ENCODE peak calls at places on chromosomes 5 and 9, in ten cellular contexts. E is heart right ventricle; S is activated CD8-positive, alpha-beta memory T cell treated with anti-CD3 and anti-CD28 coated beads for 1 hour; W is EL; L is RCC 7860; P is PC-9; K is CD8-positive, alpha-beta memory T cell; U is activated T-cell treated with anti-CD3 and anti-CD28 coated beads for 1 hour; A is stimulated activated CD4-positive, alpha-beta T cell treated with anti-CD3 and anti-CD28 coated beads, Interleukin-12 subunit alpha, Interleukin-12 subunit beta, amount 100 ng/mL, for 4 hours; I is non-pigmented ciliary epithelial cell. T is an unnamed sample.

GRCh38 chr5:74126294-74126693 is 500.3 kb downstream of the ARHGEF28 start:
- DNase-seq in A (no peak), E (no peak), K (no peak), W (no peak), P (peak), S (no peak), U (no peak), L (no peak), I (no peak), T (no peak)

GRCh38 chr5:107864793-107865192 is 194.1 kb upstream of the EFNA5 start:
- DNase-seq in I (no peak), L (no peak), W (no peak), U (no peak), P (no peak), S (no peak), E (no peak), K (no peak), A (no peak), T (no peak)

GRCh38 chr5:133526368-133526767 is 86.0 kb downstream of the FSTL4 start:
- DNase-seq in W (no peak), I (no peak), L (no peak), S (no peak), K (no peak), P (no peak), A (no peak), U (no peak), E (no peak), T (no peak)

GRCh38 chr5:20041326-20041977 is 53.5 kb upstream of the CDH18 start:
- DNase-seq in A (no peak), P (no peak), S (no peak), I (no peak), K (no peak), U (no peak), W (peak), E (no peak), L (no peak), T (no peak)

GRCh38 chr9:89022071-89022721 is 30.9 kb downstream of the S1PR3 start:
- DNase-seq in E (no peak), A (no peak), S (no peak), L (no peak), K (no peak), U (no peak), I (peak), W (no peak), P (peak), T (no peak)

GRCh38 chr9:75890541-75891276 is at the start of gene PCSK5:
- DNase-seq in K (peak), U (peak), A (peak), I (peak), L (peak), P (peak), E (peak), S (peak), W (peak), T (peak)

GRCh38 chr9:110984890-110985437 is 53.3 kb downstream of the LPAR1 start:
- DNase-seq in K (no peak), P (no peak), L (no peak), A (no peak), U (no peak), I (no peak), W (no peak), S (no peak), E (no peak), T (no peak)

GRCh38 chr9:3916420-3916819 is 383.4 kb downstream of the GLIS3 start:
- DNase-seq in E (no peak), U (no peak), A (no peak), P (no peak), L (peak), I (no peak), W (no peak), K (no peak), S (no peak), T (no peak)

GRCh38 chr5:97266576-97266975 is 83.5 kb upstream of the RIOK2 start:
- DNase-seq in L (no peak), A (no peak), U (no peak), I (no peak), W (no peak), S (no peak), K (no peak), E (peak), P (no peak), T (no peak)

GRCh38 chr5:61280205-61280604 is 51.9 kb upstream of the ZSWIM6 start:
- DNase-seq in W (peak), K (no peak), E (peak), S (no peak), A (no peak), P (peak), I (peak), U (no peak), L (peak), T (no peak)

GRCh38 chr5:134543820-134544692 is 18.6 kb downstream of the JADE2 start:
- DNase-seq in P (no peak), A (peak), L (no peak), I (no peak), S (no peak), U (no peak), E (no peak), K (peak), W (no peak), T (peak)

T was measured in CD4-positive, alpha-beta memory T cell.